ENCODE peak calls at places on chromosomes 5 and 9, in four cellular contexts. Q is A549, G is heart left ventricle, O is prostate gland. I is an unnamed sample.

GRCh38 chr9:128787583-128788156 is 617 bp downstream of the TBC1D13 start:
- DNase-seq in Q (peak; percentile 33), G (no peak), O (peak; percentile 17), I (peak; percentile 39)

GRCh38 chr5:118253401-118254061 is 734.8 kb downstream of the DTWD2 start:
- DNase-seq in G (no peak), Q (no peak), O (peak; percentile 5), I (no peak)

GRCh38 chr9:136971746-136972145 is 5.6 kb upstream of the PTGDS start:
- DNase-seq in O (no peak), Q (no peak), G (no peak), I (no peak)

GRCh38 chr5:169162407-169162806 is 138.5 kb downstream of the SLIT3 start:
- DNase-seq in O (no peak), Q (no peak), G (no peak), I (no peak)

GRCh38 chr5:34655354-34655991 is 655 bp upstream of the RAI14 start:
- DNase-seq in O (peak; percentile 70), Q (peak; percentile 61), G (no peak), I (peak; percentile 62)

GRCh38 chr5:38190111-38190510 is 68.2 kb upstream of the EGFLAM start:
- DNase-seq in G (no peak), O (no peak), Q (no peak), I (no peak)

GRCh38 chr5:35657877-35658276 is 40.2 kb downstream of the SPEF2 start:
- DNase-seq in Q (no peak), G (no peak), O (no peak), I (no peak)

GRCh38 chr9:38000735-38001134 is 68.3 kb downstream of the SHB start:
- DNase-seq in O (no peak), Q (no peak), G (no peak), I (no peak)

GRCh38 chr5:132444061-132444460 is 46.5 kb downstream of the IRF1 start:
- DNase-seq in Q (no peak), G (no peak), O (no peak), I (no peak)

GRCh38 chr5:127416896-127417295 is 100.5 kb upstream of the PRRC1 start:
- DNase-seq in O (no peak), G (no peak), Q (no peak), I (no peak)

GRCh38 chr9:21323091-21323490 is 12.1 kb downstream of the KLHL9 start:
- DNase-seq in Q (no peak), G (no peak), O (no peak), I (no peak)

GRCh38 chr5:102796014-102796413 is 40.9 kb downstream of the PAM start:
- DNase-seq in G (no peak), O (no peak), Q (no peak), I (no peak)

GRCh38 chr5:127353339-127353738 is 62.7 kb downstream of the MEGF10 start:
- DNase-seq in G (no peak), Q (no peak), O (no peak), I (no peak)

GRCh38 chr5:154858972-154859950 is 834 bp downstream of the CNOT8 start:
- DNase-seq in O (no peak), G (no peak), Q (no peak), I (no peak)

GRCh38 chr5:139696894-139697658 is 48.9 kb downstream of the CXXC5 start:
- DNase-seq in G (peak; percentile 89), O (peak; percentile 55), Q (no peak), I (peak; percentile 82)

GRCh38 chr5:72624641-72625236 is 117.5 kb upstream of the ZNF366 start:
- DNase-seq in Q (no peak), O (no peak), G (peak; percentile 45), I (no peak)

GRCh38 chr5:134227259-134227658 is 1.4 kb upstream of the PPP2CA start:
- DNase-seq in O (no peak), Q (no peak), G (peak; percentile 49), I (peak; percentile 42)

GRCh38 chr5:107610795-107611194 is 59.9 kb downstream of the EFNA5 start:
- DNase-seq in G (no peak), Q (no peak), O (no peak), I (no peak)

GRCh38 chr5:89582768-89583339 is 699.9 kb upstream of the MEF2C start:
- DNase-seq in G (no peak), Q (no peak), O (no peak), I (no peak)

GRCh38 chr5:37121027-37121426 is 128.1 kb downstream of the CPLANE1 start:
- DNase-seq in O (no peak), G (no peak), Q (no peak), I (no peak)

GRCh38 chr9:88936132-88936531 is 55.1 kb upstream of the S1PR3 start:
- DNase-seq in O (no peak), G (no peak), Q (no peak), I (no peak)

GRCh38 chr5:90590-91547 is 1.1 kb upstream of the PLEKHG4B start:
- DNase-seq in O (peak; percentile 15), Q (no peak), G (no peak), I (no peak)

GRCh38 chr5:81213070-81213469 is 20.1 kb upstream of the CKMT2 start:
- DNase-seq in G (no peak), O (no peak), Q (no peak), I (no peak)

GRCh38 chr9:15144567-15145174 is 162.3 kb downstream of the TTC39B start:
- DNase-seq in Q (no peak), O (no peak), G (no peak), I (no peak)

GRCh38 chr9:9743822-9744221 is 869.0 kb downstream of the PTPRD start:
- DNase-seq in O (no peak), Q (no peak), G (no peak), I (no peak)

GRCh38 chr5:51832934-51833470 is 449.8 kb downstream of the ISL1 start:
- DNase-seq in O (no peak), Q (no peak), G (no peak), I (no peak)

GRCh38 chr5:87243161-87243877 is 24.4 kb upstream of the RASA1 start:
- DNase-seq in G (no peak), O (no peak), Q (no peak), I (no peak)

GRCh38 chr9:123473226-123473625 is 117.2 kb downstream of the CRB2 start:
- DNase-seq in O (no peak), Q (no peak), G (no peak), I (no peak)

GRCh38 chr9:81849631-81850259 is 78.5 kb upstream of the SPATA31D4 start:
- DNase-seq in O (no peak), Q (no peak), G (no peak), I (no peak)

GRCh38 chr9:106420511-106420944 is 442.4 kb upstream of the ZNF462 start:
- DNase-seq in Q (no peak), G (no peak), O (no peak), I (no peak)

DNA sequence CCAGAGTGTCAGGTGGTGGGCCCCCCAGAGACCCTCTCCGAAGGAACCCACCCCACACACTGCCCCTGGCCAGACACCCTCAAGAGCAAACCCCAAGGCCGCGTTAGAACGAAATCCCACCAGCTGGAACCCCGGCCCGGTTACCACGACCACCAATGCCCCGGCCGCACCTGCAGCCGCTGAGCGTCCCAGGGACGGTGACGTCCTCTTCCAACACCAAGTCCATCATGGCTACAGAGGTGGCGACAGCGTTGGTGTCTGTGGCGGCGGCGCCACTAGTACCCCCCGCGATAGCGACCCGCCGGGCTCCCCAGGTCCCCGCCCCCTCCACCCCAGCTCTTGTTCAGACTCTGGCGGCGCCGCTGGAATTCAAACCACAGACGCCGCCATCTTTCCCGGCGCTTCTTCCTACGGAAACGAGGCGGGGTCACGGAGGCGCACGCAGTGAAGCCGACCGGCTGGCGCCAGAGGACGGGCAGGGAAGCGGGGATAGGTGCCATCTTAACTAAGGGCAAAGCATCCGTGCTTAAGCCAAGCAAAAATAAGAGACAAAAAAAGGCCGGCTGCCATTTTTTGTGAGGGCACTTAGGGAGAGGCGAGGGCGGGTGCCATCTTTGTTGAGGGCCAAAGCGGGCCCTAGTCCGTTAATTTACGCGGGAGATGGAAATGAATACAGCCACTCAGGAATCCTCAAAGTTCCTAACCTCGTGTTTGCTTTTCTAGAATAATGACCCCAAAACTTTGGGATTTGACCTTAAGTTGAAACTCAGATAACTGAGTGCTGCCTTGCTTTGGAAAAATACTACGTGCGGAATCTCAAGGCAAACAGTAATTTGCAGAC is at the start of gene CDK5RAP2:
- DNase-seq in G (peak; percentile 97), Q (peak; percentile 91), O (peak; percentile 95), I (peak; percentile 97)
- TF ChIP-seq POLR2A in G (peak; percentile 51), Q (no peak), O (no peak), I (no peak)

GRCh38 chr9:127612993-127613954 is 1.2 kb downstream of the STXBP1 start:
- DNase-seq in O (peak; percentile 44), G (peak; percentile 84), Q (peak; percentile 70), I (peak; percentile 61)

GRCh38 chr9:127614961-127615360 is 2.9 kb downstream of the STXBP1 start:
- DNase-seq in O (no peak), G (no peak), Q (no peak), I (no peak)

GRCh38 chr9:127608104-127608966 is 3.7 kb upstream of the STXBP1 start:
- DNase-seq in G (peak; percentile 86), Q (peak; percentile 95), O (peak; percentile 53), I (peak; percentile 84)

GRCh38 chr9:127611796-127612790 is at the start of gene STXBP1:
- DNase-seq in G (peak; percentile 92), Q (peak; percentile 84), O (peak; percentile 89), I (peak; percentile 92)
- TF ChIP-seq POLR2A in G (peak; percentile 91), Q (peak; percentile 59), O (peak; percentile 79), I (no peak)

DNA sequence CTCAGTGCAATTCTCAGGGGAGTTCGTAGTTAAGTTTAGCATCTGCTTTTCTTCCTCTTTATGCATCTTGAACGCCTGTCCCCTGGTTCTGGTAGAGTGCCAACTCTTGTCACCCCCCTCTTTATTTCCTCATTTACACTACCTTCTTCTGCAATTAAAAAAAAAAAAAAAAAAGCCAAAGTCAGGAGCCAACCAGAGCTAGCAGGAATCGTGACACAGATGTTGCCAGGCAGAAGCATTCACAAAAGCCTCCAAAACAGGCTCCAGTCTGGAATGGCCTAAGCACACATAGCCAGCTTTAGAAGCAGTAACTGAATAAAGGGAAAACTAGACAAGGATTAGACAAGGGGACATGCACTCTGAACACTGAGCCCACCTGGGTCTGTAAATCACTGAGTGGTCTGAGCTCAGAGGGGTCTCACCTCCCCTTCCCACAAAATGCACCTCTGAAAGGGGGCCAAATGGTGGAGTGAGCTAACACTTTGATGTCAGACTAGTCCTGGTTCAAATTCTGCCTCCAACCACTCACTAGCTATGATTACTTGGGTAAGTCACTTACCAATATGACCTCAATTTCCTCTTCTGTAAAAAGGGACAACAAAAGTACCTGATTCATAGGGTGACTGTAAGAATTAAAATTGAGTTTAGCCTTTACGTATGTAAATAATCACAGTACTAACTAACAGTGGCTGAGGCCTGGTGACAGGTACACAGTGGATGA is 2.0 kb downstream of the CD74 start:
- DNase-seq in Q (peak; percentile 76), G (peak; percentile 75), O (peak; percentile 66), I (peak; percentile 81)
- TF ChIP-seq POLR2A in Q (no peak), G (no peak), O (peak; percentile 35), I (no peak)

GRCh38 chr9:131980267-131980916 is 99.3 kb downstream of the MED27 start:
- DNase-seq in Q (no peak), O (no peak), G (no peak), I (no peak)

GRCh38 chr9:131984564-131984963 is 95.1 kb downstream of the MED27 start:
- DNase-seq in Q (no peak), O (no peak), G (no peak), I (no peak)

GRCh38 chr9:131982683-131983239 is 96.9 kb downstream of the MED27 start:
- DNase-seq in Q (no peak), O (no peak), G (no peak), I (no peak)

GRCh38 chr9:131982102-131982501 is 97.6 kb downstream of the MED27 start:
- DNase-seq in O (no peak), G (no peak), Q (no peak), I (no peak)

GRCh38 chr9:131981116-131981847 is 98.4 kb downstream of the MED27 start:
- DNase-seq in O (no peak), Q (no peak), G (no peak), I (no peak)
- TF ChIP-seq POLR2A in O (no peak), Q (no peak), G (no peak), I (no peak)